ENCODE peak calls at places on chromosomes 4 and X, in ten cellular contexts. O is NCI-H69; C is T-helper 9 cell; I is stimulated activated CD4-positive, alpha-beta T cell treated with anti-CD3 and anti-CD28 coated beads, Interleukin-12 subunit alpha, Interleukin-12 subunit beta, amount 100 ng/mL, for 48 hours; Z is substantia nigra; M is iPS DF 6.9; U is adrenal gland; W is natural killer cell; K is hippocampal formation; F is SK-N-DZ. J is an unnamed sample.

GRCh38 chr4:87783781-87784180 is 15.6 kb upstream of the IBSP start:
- DNase-seq in F (no peak), U (no peak), W (no peak), Z (no peak), O (no peak), M (no peak), C (no peak), I (no peak), K (no peak), J (no peak)

GRCh38 chr4:78621395-78621794 is 69.8 kb downstream of the ANXA3 start:
- DNase-seq in Z (no peak), C (no peak), W (no peak), I (no peak), O (no peak), M (no peak), F (no peak), U (no peak), K (no peak), J (no peak)

GRCh38 chr4:163544407-163545038 is 50.0 kb downstream of the TMA16 start:
- DNase-seq in I (peak), U (peak), C (peak), F (peak), O (peak), K (peak), W (peak), Z (peak), M (no peak), J (peak)

GRCh38 chr4:53240573-53240972 is 125.3 kb downstream of the SCFD2 start:
- DNase-seq in W (no peak), U (no peak), F (no peak), O (no peak), Z (no peak), I (no peak), C (no peak), K (no peak), M (no peak), J (no peak)

GRCh38 chr4:149980941-149981340 is 97.3 kb upstream of the DCLK2 start:
- DNase-seq in K (peak), U (peak), O (peak), W (no peak), M (peak), C (peak), Z (peak), F (peak), I (peak), J (no peak)

GRCh38 chr4:36064147-36064546 is 180.2 kb downstream of the ARAP2 start:
- DNase-seq in F (no peak), M (no peak), I (no peak), C (no peak), O (no peak), U (no peak), Z (no peak), K (no peak), W (no peak), J (no peak)

GRCh38 chr4:89410687-89411086 is 103.1 kb upstream of the GPRIN3 start:
- DNase-seq in O (no peak), K (peak), Z (no peak), W (no peak), I (no peak), F (no peak), C (no peak), U (no peak), M (no peak), J (no peak)

GRCh38 chrX:46642145-46642544 is 68.6 kb downstream of the CHST7 start:
- DNase-seq in K (no peak), M (no peak), I (no peak), O (peak), U (no peak), W (no peak), Z (no peak), F (no peak), C (no peak), J (no peak)

GRCh38 chr4:8773124-8773931 is 98.3 kb downstream of the HMX1 start:
- DNase-seq in U (no peak), M (no peak), I (no peak), K (no peak), C (no peak), Z (no peak), O (no peak), W (no peak), F (no peak), J (no peak)

GRCh38 chr4:8310306-8310705 is 40.8 kb downstream of the HTRA3 start:
- DNase-seq in K (no peak), I (no peak), Z (no peak), W (no peak), U (peak), M (no peak), F (no peak), O (no peak), C (no peak), J (no peak)

GRCh38 chr4:183875251-183875825 is 29.8 kb upstream of the STOX2 start:
- DNase-seq in O (no peak), W (no peak), Z (no peak), M (no peak), K (no peak), C (no peak), I (no peak), U (no peak), F (no peak), J (no peak)

GRCh38 chrX:40189018-40189417 is 91.3 kb upstream of the BCOR start:
- DNase-seq in Z (no peak), F (no peak), M (no peak), U (no peak), W (no peak), I (no peak), O (peak), K (no peak), C (no peak), J (no peak)

GRCh38 chrX:16722481-16722880 is 3.1 kb downstream of the SYAP1 start:
- DNase-seq in C (no peak), I (no peak), O (no peak), U (no peak), Z (no peak), F (no peak), W (no peak), K (no peak), M (no peak), J (no peak)

GRCh38 chrX:15755091-15755490 is 17.0 kb downstream of the CA5B start:
- DNase-seq in W (no peak), K (no peak), M (no peak), F (no peak), U (no peak), O (no peak), I (no peak), Z (no peak), C (no peak), J (no peak)

J was measured in lung.